ENCODE peak calls at places on chromosomes 5 and 9, in eight cellular contexts. M is body of pancreas, O is tibial nerve, Z is endothelial cell of umbilical vein, A is transverse colon, P is right lobe of liver, I is stomach, V is uterus. Q is an unnamed sample.

GRCh38 chr5:112125910-112126309 is 293.2 kb downstream of the EPB41L4A start:
- DNase-seq in M (no peak), O (no peak), Z (no peak), A (no peak), P (no peak), I (no peak), V (no peak), Q (no peak)

GRCh38 chr9:72363226-72363625 is 1.8 kb downstream of the ZFAND5 start:
- DNase-seq in M (no peak), O (no peak), Z (peak), A (no peak), P (no peak), I (no peak), V (no peak), Q (no peak)

GRCh38 chr9:132824151-132824550 is 53.9 kb downstream of the AK8 start:
- DNase-seq in M (no peak), O (no peak), Z (no peak), A (no peak), P (no peak), I (no peak), V (no peak), Q (no peak)

GRCh38 chr5:154368041-154368800 is 77.6 kb upstream of the SAP30L start:
- DNase-seq in M (peak), O (peak), Z (peak), A (no peak), P (no peak), I (no peak), V (peak), Q (peak)

GRCh38 chr9:124947727-124948391 is 7.0 kb upstream of the GOLGA1 start:
- DNase-seq in M (no peak), O (no peak), Z (no peak), A (no peak), P (no peak), I (no peak), V (no peak), Q (no peak)

GRCh38 chr5:6713274-6714181 is at the start of gene TENT4A:
- DNase-seq in M (peak), O (no peak), Z (no peak), A (peak), P (no peak), I (no peak), V (peak), Q (peak)

GRCh38 chr9:479316-479715 is 264.7 kb downstream of the DOCK8 start:
- DNase-seq in M (no peak), O (no peak), Z (no peak), A (no peak), P (no peak), I (no peak), V (no peak), Q (no peak)

GRCh38 chr9:91411096-91411771 is 12.4 kb downstream of the NFIL3 start:
- DNase-seq in M (no peak), O (no peak), Z (peak), A (no peak), P (no peak), I (no peak), V (no peak), Q (no peak)

GRCh38 chr5:144179226-144179625 is 8.6 kb downstream of the KCTD16 start:
- DNase-seq in M (no peak), O (no peak), Z (no peak), A (no peak), P (no peak), I (no peak), V (no peak), Q (no peak)

GRCh38 chr5:159912033-159912800 is 4.1 kb upstream of the ADRA1B start:
- DNase-seq in M (no peak), O (no peak), Z (peak), A (peak), P (no peak), I (no peak), V (no peak), Q (no peak)

GRCh38 chr9:94642526-94642925 is 3.2 kb upstream of the FBP1 start:
- DNase-seq in M (no peak), O (no peak), Z (no peak), A (no peak), P (no peak), I (no peak), V (no peak), Q (no peak)
- TF ChIP-seq CTCF in M (no peak), O (no peak), Z (no peak), A (no peak), P (no peak), I (no peak), V (no peak), Q (no peak)

DNA sequence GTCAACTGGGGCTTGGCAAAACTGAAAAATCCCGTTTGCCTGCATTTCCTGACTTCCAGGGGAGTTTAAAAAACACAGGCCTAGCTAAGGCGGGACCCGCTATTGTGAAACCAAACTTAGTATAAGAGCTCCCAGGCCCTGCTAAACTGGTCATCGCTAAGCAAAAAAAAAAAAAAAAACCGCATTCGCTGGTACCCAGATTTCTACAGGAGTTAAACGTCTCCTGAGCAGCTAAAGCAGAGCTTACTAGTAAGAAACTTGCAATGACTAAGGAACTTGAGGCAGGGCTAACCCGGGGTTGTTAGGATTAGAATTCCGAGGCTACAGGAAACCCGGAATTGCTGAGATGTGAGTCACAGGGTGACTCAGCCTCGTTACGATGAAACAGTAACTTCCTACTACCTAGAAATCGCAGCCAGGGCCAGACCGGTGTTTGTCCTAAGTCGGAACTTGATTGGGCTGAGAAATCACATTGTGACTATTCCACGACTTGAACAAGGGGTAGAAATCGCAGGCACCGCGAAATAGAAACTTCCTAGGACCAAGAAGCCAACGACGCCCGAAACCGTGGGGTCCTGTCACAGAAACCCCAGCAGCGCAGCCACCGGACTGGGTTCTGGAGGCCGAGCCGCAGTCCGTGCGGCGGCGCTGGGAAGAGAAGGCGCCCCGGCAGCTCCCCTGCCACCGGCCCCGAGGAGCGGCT is 89.5 kb downstream of the ANXA2R start:
- DNase-seq in M (peak), O (peak), Z (peak), A (peak), P (peak), I (peak), V (peak), Q (peak)
- TF ChIP-seq POLR2A in M (peak), O (peak), Z (peak), A (peak), P (peak), I (no peak), V (no peak), Q (no peak)

DNA sequence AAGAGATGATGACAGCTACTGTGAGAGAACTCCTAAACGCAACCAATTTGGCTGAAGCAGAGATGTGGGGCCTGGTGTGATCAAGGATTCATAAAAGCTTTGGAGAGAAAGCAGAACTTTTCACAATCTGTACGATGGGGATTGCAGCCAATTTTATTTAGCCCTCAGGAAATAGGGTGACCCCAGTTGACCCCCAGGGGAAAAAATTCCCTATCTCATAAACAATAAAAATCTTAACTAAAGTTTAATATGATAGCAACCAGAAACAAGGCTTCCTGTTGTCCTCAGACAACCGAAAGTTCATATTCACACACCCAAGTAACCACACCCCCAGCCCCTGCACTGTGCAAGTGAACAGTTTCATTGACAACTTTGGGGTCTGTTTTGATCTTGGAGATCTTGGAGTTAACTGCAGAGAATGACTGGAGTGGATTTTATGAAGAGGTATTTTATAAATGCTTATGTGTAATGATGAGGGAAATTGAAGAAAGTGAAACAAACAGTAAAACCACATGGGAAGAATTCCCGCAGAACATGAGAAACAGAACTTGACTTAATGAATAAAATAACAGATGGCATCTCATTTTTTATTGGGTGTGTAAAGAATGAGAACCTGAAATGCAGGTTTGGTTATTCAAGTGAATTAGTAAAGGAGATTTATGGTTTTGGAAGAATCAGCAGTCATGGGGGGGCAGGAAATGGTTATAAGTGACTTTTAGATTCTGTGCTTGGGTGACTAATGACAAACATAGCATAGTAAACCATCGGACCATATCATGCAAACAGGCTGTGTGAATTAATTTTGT is 94.5 kb downstream of the PDE4D start:
- DNase-seq in M (no peak), O (no peak), Z (peak), A (peak), P (no peak), I (no peak), V (no peak), Q (peak)
- H3K27ac ChIP-seq in M (peak), O (peak), Z (peak), A (peak), P (no peak), I (peak), V (peak), Q (no peak)

GRCh38 chr9:89603629-89604462 is 966 bp upstream of the GADD45G start:
- DNase-seq in M (peak), O (peak), Z (peak), A (peak), P (peak), I (peak), V (peak), Q (peak)
- TF ChIP-seq CTCF in M (peak), O (peak), Z (no peak), A (peak), P (peak), I (peak), V (peak), Q (peak)

GRCh38 chr5:80619081-80619480 is 35.4 kb upstream of the MSH3 start:
- DNase-seq in M (no peak), O (no peak), Z (no peak), A (no peak), P (no peak), I (no peak), V (no peak), Q (no peak)
- TF ChIP-seq POLR2A in M (no peak), O (no peak), Z (no peak), A (no peak), P (no peak), I (no peak), V (no peak), Q (no peak)

Q was measured in heart left ventricle.